ENCODE peak calls at places on chromosome 21, in five cellular contexts. One of them, this sample, is unnamed.
A peak's percentile ranks its signal among the peaks of the same experiment; 100 is the strongest.

GRCh38 chr21:28229811-28230210 is 762.9 kb downstream of the LTN1 start:
- DNase-seq in neuronal stem cell: no peak
- DNase-seq in hepatocyte: no peak
- DNase-seq in prostate gland: no peak
- DNase-seq in esophagus squamous epithelium: no peak
- DNase-seq in this sample: peak; percentile 44

GRCh38 chr21:29382029-29382654 is 83.4 kb downstream of the BACH1 start:
- DNase-seq in esophagus squamous epithelium: no peak
- DNase-seq in hepatocyte: peak; percentile 51
- DNase-seq in prostate gland: no peak
- DNase-seq in neuronal stem cell: no peak
- DNase-seq in this sample: no peak

GRCh38 chr21:34878940-34879339 is 170.2 kb downstream of the RUNX1 start:
- DNase-seq in prostate gland: no peak
- DNase-seq in hepatocyte: no peak
- DNase-seq in neuronal stem cell: no peak
- DNase-seq in esophagus squamous epithelium: no peak
- DNase-seq in this sample: no peak

GRCh38 chr21:28579986-28580550 is 412.6 kb downstream of the LTN1 start:
- DNase-seq in prostate gland: no peak
- DNase-seq in hepatocyte: no peak
- DNase-seq in esophagus squamous epithelium: no peak
- DNase-seq in neuronal stem cell: no peak
- DNase-seq in this sample: no peak

GRCh38 chr21:14259669-14260458 is 43.9 kb downstream of the RBM11 start:
- DNase-seq in hepatocyte: peak; percentile 73
- DNase-seq in prostate gland: no peak
- DNase-seq in esophagus squamous epithelium: no peak
- DNase-seq in neuronal stem cell: peak; percentile 53
- DNase-seq in this sample: peak; percentile 10

GRCh38 chr21:35478096-35479080 is 429.3 kb upstream of the RUNX1 start:
- DNase-seq in neuronal stem cell: no peak
- DNase-seq in esophagus squamous epithelium: no peak
- DNase-seq in hepatocyte: no peak
- DNase-seq in prostate gland: no peak
- DNase-seq in this sample: no peak

GRCh38 chr21:25107708-25108107 is 499.6 kb downstream of the MRPL39 start:
- DNase-seq in neuronal stem cell: no peak
- DNase-seq in hepatocyte: no peak
- DNase-seq in esophagus squamous epithelium: no peak
- DNase-seq in prostate gland: no peak
- DNase-seq in this sample: no peak

GRCh38 chr21:28333455-28334108 is 659.1 kb downstream of the LTN1 start:
- DNase-seq in neuronal stem cell: no peak
- DNase-seq in hepatocyte: no peak
- DNase-seq in esophagus squamous epithelium: no peak
- DNase-seq in prostate gland: no peak
- DNase-seq in this sample: peak; percentile 61

GRCh38 chr21:28699186-28699585 is 293.5 kb downstream of the LTN1 start:
- DNase-seq in esophagus squamous epithelium: no peak
- DNase-seq in prostate gland: peak; percentile 11
- DNase-seq in neuronal stem cell: no peak
- DNase-seq in hepatocyte: no peak
- DNase-seq in this sample: no peak

GRCh38 chr21:26385721-26386120 is 187.4 kb downstream of the CYYR1 start:
- DNase-seq in prostate gland: no peak
- DNase-seq in esophagus squamous epithelium: no peak
- DNase-seq in neuronal stem cell: no peak
- DNase-seq in hepatocyte: no peak
- DNase-seq in this sample: no peak

GRCh38 chr21:31136891-31137290 is 98.6 kb upstream of the KRTAP19-8 start:
- DNase-seq in prostate gland: no peak
- DNase-seq in hepatocyte: peak; percentile 30
- DNase-seq in esophagus squamous epithelium: no peak
- DNase-seq in neuronal stem cell: no peak
- DNase-seq in this sample: no peak

GRCh38 chr21:40120944-40121575 is 253.8 kb downstream of the PCP4 start:
- DNase-seq in prostate gland: no peak
- DNase-seq in neuronal stem cell: peak; percentile 9
- DNase-seq in hepatocyte: peak; percentile 50
- DNase-seq in esophagus squamous epithelium: no peak
- DNase-seq in this sample: no peak

GRCh38 chr21:41425954-41426655 is at the start of gene MX1:
- DNase-seq in prostate gland: peak; percentile 70
- DNase-seq in esophagus squamous epithelium: no peak
- DNase-seq in neuronal stem cell: no peak
- DNase-seq in hepatocyte: peak; percentile 81
- DNase-seq in this sample: no peak

GRCh38 chr21:14879458-14879857 is 185.3 kb downstream of the NRIP1 start:
- DNase-seq in prostate gland: no peak
- DNase-seq in esophagus squamous epithelium: no peak
- DNase-seq in neuronal stem cell: no peak
- DNase-seq in hepatocyte: no peak
- DNase-seq in this sample: no peak

GRCh38 chr21:18840239-18840638 is 436.7 kb upstream of the TMPRSS15 start:
- DNase-seq in esophagus squamous epithelium: no peak
- DNase-seq in neuronal stem cell: no peak
- DNase-seq in hepatocyte: peak; percentile 10
- DNase-seq in prostate gland: no peak
- DNase-seq in this sample: no peak

GRCh38 chr21:41169701-41170100 is 1.7 kb downstream of the BACE2 start:
- DNase-seq in neuronal stem cell: no peak
- DNase-seq in esophagus squamous epithelium: no peak
- DNase-seq in hepatocyte: no peak
- DNase-seq in prostate gland: no peak
- DNase-seq in this sample: no peak

GRCh38 chr21:27831177-27831576 is 864.3 kb upstream of the ADAMTS5 start:
- DNase-seq in prostate gland: no peak
- DNase-seq in hepatocyte: no peak
- DNase-seq in esophagus squamous epithelium: no peak
- DNase-seq in neuronal stem cell: no peak
- DNase-seq in this sample: no peak

GRCh38 chr21:16102113-16102512 is 372.3 kb downstream of the USP25 start:
- DNase-seq in neuronal stem cell: no peak
- DNase-seq in prostate gland: no peak
- DNase-seq in esophagus squamous epithelium: no peak
- DNase-seq in hepatocyte: no peak
- DNase-seq in this sample: no peak

GRCh38 chr21:26843912-26844257 is 1.3 kb downstream of the ADAMTS1 start:
- DNase-seq in prostate gland: no peak
- DNase-seq in esophagus squamous epithelium: no peak
- DNase-seq in hepatocyte: peak; percentile 39
- DNase-seq in neuronal stem cell: peak; percentile 35
- DNase-seq in this sample: no peak

GRCh38 chr21:27743971-27744564 is 777.2 kb upstream of the ADAMTS5 start:
- DNase-seq in hepatocyte: no peak
- DNase-seq in neuronal stem cell: no peak
- DNase-seq in esophagus squamous epithelium: no peak
- DNase-seq in prostate gland: no peak
- DNase-seq in this sample: no peak

GRCh38 chr21:41598561-41599511 is 90.9 kb upstream of the TMPRSS2 start:
- DNase-seq in prostate gland: no peak
- DNase-seq in neuronal stem cell: no peak
- DNase-seq in esophagus squamous epithelium: no peak
- DNase-seq in hepatocyte: no peak
- DNase-seq in this sample: no peak

GRCh38 chr21:46154955-46155513 is 345 bp downstream of the FTCD start:
- DNase-seq in esophagus squamous epithelium: no peak
- DNase-seq in neuronal stem cell: no peak
- DNase-seq in hepatocyte: peak; percentile 3
- DNase-seq in prostate gland: no peak
- DNase-seq in this sample: no peak

GRCh38 chr21:33931799-33932390 is 16.3 kb upstream of the ATP5PO start:
- DNase-seq in esophagus squamous epithelium: no peak
- DNase-seq in prostate gland: no peak
- DNase-seq in hepatocyte: no peak
- DNase-seq in neuronal stem cell: no peak
- DNase-seq in this sample: no peak

GRCh38 chr21:17514124-17514481 is 1.3 kb downstream of the CXADR start:
- DNase-seq in esophagus squamous epithelium: no peak
- DNase-seq in neuronal stem cell: peak; percentile 23
- DNase-seq in prostate gland: peak; percentile 10
- DNase-seq in hepatocyte: peak; percentile 24
- DNase-seq in this sample: no peak

GRCh38 chr21:41745971-41746743 is 20.7 kb downstream of the RIPK4 start:
- DNase-seq in hepatocyte: no peak
- DNase-seq in neuronal stem cell: no peak
- DNase-seq in esophagus squamous epithelium: no peak
- DNase-seq in prostate gland: no peak
- DNase-seq in this sample: no peak

GRCh38 chr21:26732442-26733221 is 112.6 kb downstream of the ADAMTS1 start:
- DNase-seq in esophagus squamous epithelium: no peak
- DNase-seq in hepatocyte: peak; percentile 66
- DNase-seq in prostate gland: no peak
- DNase-seq in neuronal stem cell: peak; percentile 23
- DNase-seq in this sample: no peak

DNA sequence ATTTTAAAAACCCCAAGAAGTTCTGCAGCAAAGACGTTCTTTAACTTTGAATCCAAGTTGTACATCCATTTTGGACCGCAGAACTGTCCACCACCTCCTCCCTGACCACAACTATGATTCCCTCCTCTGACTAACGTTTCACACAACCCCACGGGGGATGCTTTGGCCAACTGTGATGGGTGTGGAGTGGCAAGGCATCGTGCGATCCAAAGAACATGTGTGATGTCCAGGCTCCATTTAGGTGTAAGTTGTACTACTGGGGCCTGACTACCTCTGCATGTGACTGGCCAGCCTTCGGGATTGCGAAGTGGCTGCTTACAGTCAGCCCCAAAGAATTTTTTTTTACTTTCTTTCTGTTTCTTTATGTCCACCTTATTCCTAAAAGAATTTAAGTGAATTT is 6.7 kb downstream of the KCNJ15 start:
- DNase-seq in esophagus squamous epithelium: no peak
- DNase-seq in hepatocyte: no peak
- DNase-seq in neuronal stem cell: no peak
- DNase-seq in prostate gland: no peak
- DNase-seq in this sample: peak; percentile 81
- H3K4me3 ChIP-seq in esophagus squamous epithelium: no peak overlapping the region
- H3K4me3 ChIP-seq in hepatocyte: no peak overlapping the region
- H3K4me3 ChIP-seq in neuronal stem cell: peak overlapping the region; percentile 11
- H3K4me3 ChIP-seq in prostate gland: no peak overlapping the region
- H3K4me3 ChIP-seq in this sample: no peak overlapping the region

GRCh38 chr21:44483288-44484237 is 28.3 kb downstream of the LRRC3 start:
- DNase-seq in hepatocyte: no peak
- DNase-seq in prostate gland: no peak
- DNase-seq in neuronal stem cell: no peak
- DNase-seq in esophagus squamous epithelium: no peak
- DNase-seq in this sample: peak; percentile 13

GRCh38 chr21:44484498-44485253 is 29.4 kb downstream of the LRRC3 start:
- DNase-seq in esophagus squamous epithelium: no peak
- DNase-seq in hepatocyte: no peak
- DNase-seq in prostate gland: no peak
- DNase-seq in neuronal stem cell: no peak
- DNase-seq in this sample: no peak

GRCh38 chr21:44486302-44486701 is 31.0 kb downstream of the LRRC3 start:
- DNase-seq in hepatocyte: no peak
- DNase-seq in prostate gland: no peak
- DNase-seq in neuronal stem cell: no peak
- DNase-seq in esophagus squamous epithelium: no peak
- DNase-seq in this sample: no peak

GRCh38 chr21:44485796-44486195 is 30.5 kb downstream of the LRRC3 start:
- DNase-seq in hepatocyte: no peak
- DNase-seq in esophagus squamous epithelium: no peak
- DNase-seq in neuronal stem cell: no peak
- DNase-seq in prostate gland: no peak
- DNase-seq in this sample: no peak

GRCh38 chr21:44485254-44485793 is 30.0 kb downstream of the LRRC3 start:
- DNase-seq in hepatocyte: peak; percentile 75
- DNase-seq in prostate gland: no peak
- DNase-seq in esophagus squamous epithelium: no peak
- DNase-seq in neuronal stem cell: peak; percentile 29
- DNase-seq in this sample: peak; percentile 1
- H3K4me3 ChIP-seq in hepatocyte: peak overlapping the region; percentile 50
- H3K4me3 ChIP-seq in prostate gland: no peak overlapping the region
- H3K4me3 ChIP-seq in esophagus squamous epithelium: peak overlapping the region; percentile 7
- H3K4me3 ChIP-seq in neuronal stem cell: peak overlapping the region; percentile 75
- H3K4me3 ChIP-seq in this sample: peak overlapping the region; percentile 28

GRCh38 chr21:38322551-38322950 is 65.8 kb downstream of the KCNJ15 start:
- DNase-seq in prostate gland: no peak
- DNase-seq in esophagus squamous epithelium: no peak
- DNase-seq in neuronal stem cell: no peak
- DNase-seq in hepatocyte: no peak
- DNase-seq in this sample: peak; percentile 66

GRCh38 chr21:38325761-38326420 is 69.1 kb downstream of the KCNJ15 start:
- DNase-seq in neuronal stem cell: no peak
- DNase-seq in hepatocyte: no peak
- DNase-seq in esophagus squamous epithelium: no peak
- DNase-seq in prostate gland: no peak
- DNase-seq in this sample: no peak

GRCh38 chr21:38321568-38321967 is 64.8 kb downstream of the KCNJ15 start:
- DNase-seq in neuronal stem cell: no peak
- DNase-seq in esophagus squamous epithelium: no peak
- DNase-seq in prostate gland: no peak
- DNase-seq in hepatocyte: no peak
- DNase-seq in this sample: no peak

GRCh38 chr21:38325216-38325615 is 68.4 kb downstream of the KCNJ15 start:
- DNase-seq in hepatocyte: no peak
- DNase-seq in prostate gland: no peak
- DNase-seq in neuronal stem cell: no peak
- DNase-seq in esophagus squamous epithelium: no peak
- DNase-seq in this sample: no peak

GRCh38 chr21:38323721-38324591 is 67.2 kb downstream of the KCNJ15 start:
- DNase-seq in neuronal stem cell: no peak
- DNase-seq in esophagus squamous epithelium: no peak
- DNase-seq in hepatocyte: peak; percentile 36
- DNase-seq in prostate gland: peak; percentile 39
- DNase-seq in this sample: peak; percentile 99
- H3K4me3 ChIP-seq in neuronal stem cell: no peak overlapping the region
- H3K4me3 ChIP-seq in esophagus squamous epithelium: no peak overlapping the region
- H3K4me3 ChIP-seq in hepatocyte: no peak overlapping the region
- H3K4me3 ChIP-seq in prostate gland: no peak overlapping the region
- H3K4me3 ChIP-seq in this sample: no peak overlapping the region

DNA sequence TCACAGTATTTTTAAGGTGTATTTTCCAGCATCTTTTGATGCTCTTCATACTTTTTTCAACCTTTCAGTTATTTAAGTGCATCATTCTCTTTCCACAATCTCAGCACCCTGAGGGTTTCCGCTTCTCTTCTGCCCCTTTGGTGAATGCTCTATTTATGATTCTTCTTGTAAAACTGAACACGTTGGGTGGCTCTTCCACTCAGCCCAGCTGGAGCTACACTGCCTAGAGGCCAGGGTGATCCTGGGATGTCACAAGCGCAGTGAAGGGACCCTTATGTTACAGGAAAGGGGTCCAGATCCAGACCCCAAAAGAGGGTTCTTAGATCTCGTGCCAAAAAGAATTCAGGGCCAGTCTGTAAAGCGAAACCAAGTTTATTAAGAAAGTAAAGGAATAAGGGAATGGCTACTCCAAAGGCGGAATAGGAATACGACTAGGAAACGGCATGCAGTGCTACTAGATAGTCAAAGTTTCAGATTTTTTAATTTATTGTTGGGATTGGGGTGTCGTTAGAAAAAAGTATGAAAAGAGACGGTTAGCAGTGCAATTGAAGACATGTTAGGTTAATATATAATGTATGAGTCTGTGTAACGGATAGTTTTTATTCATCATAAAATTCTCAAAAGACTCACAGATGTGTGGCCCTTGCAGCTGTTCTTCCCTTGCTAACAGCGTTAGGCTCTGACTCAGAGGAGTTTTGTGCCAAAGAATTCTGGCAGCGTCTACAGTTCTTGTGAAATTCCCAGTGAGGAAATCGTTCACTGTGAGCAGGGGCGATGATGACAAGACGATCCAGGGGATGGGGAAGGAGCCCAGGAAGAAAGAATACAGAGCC is 14.4 kb upstream of the ERVH48-1 start:
- DNase-seq in hepatocyte: peak; percentile 83
- DNase-seq in esophagus squamous epithelium: no peak
- DNase-seq in prostate gland: peak; percentile 84
- DNase-seq in neuronal stem cell: no peak
- DNase-seq in this sample: peak; percentile 89
- H3K4me3 ChIP-seq in hepatocyte: no peak overlapping the region
- H3K4me3 ChIP-seq in esophagus squamous epithelium: no peak overlapping the region
- H3K4me3 ChIP-seq in prostate gland: no peak overlapping the region
- H3K4me3 ChIP-seq in neuronal stem cell: no peak overlapping the region
- H3K4me3 ChIP-seq in this sample: peak overlapping the region; percentile 32